ENCODE peak calls at places on chromosomes 12 and 14, in ten cellular contexts. W is stomach, P is sigmoid colon, K is tibial nerve, F is transverse colon, E is SK-N-SH, A is upper lobe of left lung, C is ovary, B is A549, Z is H1. M is an unnamed sample. For H3K9me3, the result is how much of the 10 kb centered on the place peaks cover.

GRCh38 chr12:104604070-104604994 is 147.6 kb downstream of the CHST11 start:
- DNase-seq in W (peak), B (peak), F (peak), C (peak), A (peak), P (peak), Z (no peak), E (peak), K (peak), M (peak)

GRCh38 chr12:2039034-2039433 is 13.8 kb upstream of the CACNA1C start:
- DNase-seq in C (no peak), A (no peak), E (no peak), B (no peak), W (no peak), Z (no peak), F (no peak), P (no peak), K (no peak), M (no peak)

GRCh38 chr12:6336079-6336858 is 5.6 kb downstream of the TNFRSF1A start:
- DNase-seq in C (peak), Z (peak), F (peak), W (peak), K (peak), P (peak), A (peak), E (peak), B (peak), M (peak)

GRCh38 chr14:73277376-73277775 is 40.1 kb downstream of the PAPLN start:
- DNase-seq in B (no peak), A (no peak), F (no peak), E (no peak), K (no peak), W (no peak), P (no peak), Z (no peak), C (no peak), M (no peak)

GRCh38 chr12:87813476-87814234 is 215.5 kb downstream of the C12orf50 start:
- DNase-seq in W (no peak), E (no peak), K (no peak), C (no peak), Z (no peak), F (no peak), A (no peak), P (no peak), B (peak), M (no peak)

GRCh38 chr14:100850841-100851585 is 25.1 kb downstream of the MEG3 start:
- DNase-seq in A (peak), F (peak), E (peak), K (peak), B (peak), Z (peak), P (peak), W (peak), C (peak), M (no peak)

GRCh38 chr12:8785499-8785898 is 36.9 kb upstream of the A2ML1 start:
- DNase-seq in Z (no peak), B (no peak), C (no peak), F (no peak), A (no peak), E (no peak), P (no peak), K (no peak), W (no peak), M (no peak)

GRCh38 chr14:39109893-39110715 is 4.0 kb upstream of the GEMIN2 start:
- DNase-seq in K (no peak), Z (no peak), C (no peak), P (no peak), A (no peak), B (no peak), F (no peak), W (no peak), E (no peak), M (no peak)

GRCh38 chr12:92942905-92943304 is 13.8 kb upstream of the EEA1 start:
- DNase-seq in A (no peak), F (no peak), K (no peak), Z (no peak), W (no peak), E (no peak), C (no peak), B (no peak), P (no peak), M (no peak)

GRCh38 chr14:22319526-22320352 is 269.3 kb downstream of the DAD1 start:
- DNase-seq in Z (no peak), K (peak), E (peak), W (peak), P (peak), A (peak), F (peak), B (peak), C (peak), M (no peak)

GRCh38 chr12:104273503-104273902 is 30.0 kb upstream of the EID3 start:
- DNase-seq in P (no peak), B (no peak), C (no peak), W (no peak), E (no peak), K (no peak), A (no peak), F (no peak), Z (no peak), M (no peak)

GRCh38 chr12:75936525-75937450 is 94.8 kb downstream of the PHLDA1 start:
- DNase-seq in B (no peak), Z (no peak), F (no peak), C (no peak), E (no peak), W (no peak), P (no peak), K (no peak), A (no peak), M (no peak)

GRCh38 chr12:52007982-52008510 is 1.3 kb downstream of the TAMALIN start:
- DNase-seq in P (no peak), W (no peak), B (no peak), A (no peak), F (no peak), K (no peak), E (no peak), C (no peak), Z (no peak), M (no peak)

GRCh38 chr14:22313172-22313801 is 275.7 kb downstream of the DAD1 start:
- DNase-seq in F (no peak), E (no peak), K (no peak), A (no peak), B (no peak), C (no peak), P (no peak), W (no peak), Z (no peak), M (no peak)

GRCh38 chr12:713281-713875 is 39.0 kb upstream of the WNK1 start:
- DNase-seq in W (no peak), K (no peak), F (no peak), Z (no peak), C (no peak), E (no peak), A (no peak), P (no peak), B (no peak), M (no peak)

GRCh38 chr12:93453633-93454032 is 11.9 kb upstream of the UBE2N start:
- DNase-seq in F (no peak), E (no peak), P (no peak), A (no peak), B (no peak), W (no peak), Z (no peak), C (no peak), K (no peak), M (no peak)

GRCh38 chr14:75126121-75126544 is 715 bp downstream of the NEK9 start:
- DNase-seq in C (no peak), Z (no peak), A (no peak), B (peak), W (no peak), F (no peak), E (peak), K (no peak), P (no peak), M (no peak)

GRCh38 chr14:75121559-75121958 is 5.3 kb downstream of the NEK9 start:
- DNase-seq in W (no peak), F (no peak), B (no peak), P (no peak), A (no peak), K (no peak), E (no peak), C (no peak), Z (no peak), M (no peak)

GRCh38 chr14:75126679-75127473 is at the start of gene NEK9:
- DNase-seq in C (peak), B (peak), P (peak), W (peak), A (peak), F (peak), Z (peak), E (peak), K (peak), M (peak)

GRCh38 chr14:75125617-75126016 is 1.2 kb downstream of the NEK9 start:
- DNase-seq in E (peak), Z (no peak), C (no peak), F (no peak), B (no peak), A (no peak), K (no peak), P (no peak), W (no peak), M (no peak)

DNA sequence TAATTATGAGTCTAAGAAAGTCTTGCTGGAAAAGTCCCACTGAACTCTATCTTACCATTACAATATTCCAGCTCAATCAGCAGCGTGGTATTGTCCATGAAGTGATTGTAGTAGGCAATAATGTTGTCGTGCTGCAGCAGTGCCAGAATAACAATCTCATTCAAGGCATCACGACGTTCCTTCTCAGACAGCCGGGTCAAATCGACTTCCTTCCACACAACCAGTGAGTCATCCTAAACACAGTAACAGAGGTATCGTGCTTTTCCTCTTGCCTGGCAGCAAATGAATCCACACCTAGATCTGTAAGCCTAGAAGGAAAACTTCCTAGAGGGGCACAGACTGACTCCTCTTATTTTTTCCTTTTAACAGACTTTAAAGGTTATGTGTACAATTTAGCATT is 2.9 kb downstream of the NEK9 start:
- DNase-seq in A (peak), C (no peak), P (no peak), F (peak), W (no peak), E (peak), B (peak), K (no peak), Z (no peak), M (no peak)
- TF ChIP-seq EP300 in A (no peak), C (no peak), P (no peak), F (no peak), W (no peak), E (no peak), B (no peak), K (no peak), Z (no peak), M (no peak)

GRCh38 chr12:34361721-34362316 is 339.5 kb downstream of the ALG10 start:
- DNase-seq in W (no peak), E (no peak), C (no peak), F (no peak), P (no peak), K (no peak), Z (no peak), A (no peak), B (no peak), M (no peak)
- H3K9me3 ChIP-seq in W (under half), E (under half), C (under half), F (under half), P (under half), K (half or more), Z (half or more), A (under half), B (under half), M (under half)

GRCh38 chr12:28827841-28828240 is 321.2 kb upstream of the FAR2 start:
- DNase-seq in A (no peak), W (no peak), F (no peak), B (no peak), K (no peak), Z (no peak), C (no peak), P (no peak), E (no peak), M (no peak)

GRCh38 chr12:28824849-28825248 is 324.2 kb upstream of the FAR2 start:
- DNase-seq in E (no peak), A (no peak), P (no peak), F (no peak), Z (no peak), B (no peak), K (no peak), C (no peak), W (no peak), M (no peak)

DNA sequence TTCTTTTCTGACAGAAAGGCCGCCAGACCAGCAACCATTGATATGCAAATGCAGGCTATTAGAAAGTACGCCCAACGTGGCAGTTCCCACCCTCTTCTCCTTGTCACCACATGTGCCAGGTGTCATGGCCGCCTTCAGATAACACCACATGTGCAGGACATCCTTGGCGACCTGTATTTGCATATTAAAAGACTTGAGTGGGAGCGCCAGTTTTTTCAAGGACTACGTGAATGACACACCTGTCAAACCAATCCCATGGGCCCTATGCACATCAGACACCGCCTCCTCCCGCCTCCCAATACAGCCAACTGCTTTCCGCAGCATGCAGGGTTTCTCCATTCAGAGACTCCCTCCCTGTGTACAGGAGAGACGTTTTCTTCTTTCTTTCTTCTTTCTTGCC is 318.6 kb upstream of the FAR2 start:
- DNase-seq in B (no peak), F (no peak), A (no peak), C (no peak), K (no peak), Z (no peak), W (no peak), E (no peak), P (no peak), M (no peak)
- TF ChIP-seq EP300 in B (no peak), F (no peak), A (no peak), C (no peak), K (no peak), Z (no peak), W (no peak), E (no peak), P (no peak), M (no peak)

GRCh38 chr12:34390171-34390841 is 368.0 kb downstream of the ALG10 start:
- DNase-seq in C (no peak), W (no peak), P (peak), B (no peak), K (no peak), F (no peak), E (no peak), A (no peak), Z (no peak), M (peak)
- H3K9me3 ChIP-seq in C (under half), W (under half), P (under half), B (under half), K (half or more), F (under half), E (under half), A (under half), Z (half or more), M (under half)

GRCh38 chr14:96532632-96533031 is 30.4 kb downstream of the PAPOLA start:
- DNase-seq in W (no peak), A (no peak), K (no peak), B (no peak), F (no peak), P (no peak), Z (no peak), E (no peak), C (no peak), M (no peak)
- TF ChIP-seq EP300 in W (no peak), A (no peak), K (no peak), B (no peak), F (no peak), P (no peak), Z (no peak), E (no peak), C (no peak), M (no peak)

DNA sequence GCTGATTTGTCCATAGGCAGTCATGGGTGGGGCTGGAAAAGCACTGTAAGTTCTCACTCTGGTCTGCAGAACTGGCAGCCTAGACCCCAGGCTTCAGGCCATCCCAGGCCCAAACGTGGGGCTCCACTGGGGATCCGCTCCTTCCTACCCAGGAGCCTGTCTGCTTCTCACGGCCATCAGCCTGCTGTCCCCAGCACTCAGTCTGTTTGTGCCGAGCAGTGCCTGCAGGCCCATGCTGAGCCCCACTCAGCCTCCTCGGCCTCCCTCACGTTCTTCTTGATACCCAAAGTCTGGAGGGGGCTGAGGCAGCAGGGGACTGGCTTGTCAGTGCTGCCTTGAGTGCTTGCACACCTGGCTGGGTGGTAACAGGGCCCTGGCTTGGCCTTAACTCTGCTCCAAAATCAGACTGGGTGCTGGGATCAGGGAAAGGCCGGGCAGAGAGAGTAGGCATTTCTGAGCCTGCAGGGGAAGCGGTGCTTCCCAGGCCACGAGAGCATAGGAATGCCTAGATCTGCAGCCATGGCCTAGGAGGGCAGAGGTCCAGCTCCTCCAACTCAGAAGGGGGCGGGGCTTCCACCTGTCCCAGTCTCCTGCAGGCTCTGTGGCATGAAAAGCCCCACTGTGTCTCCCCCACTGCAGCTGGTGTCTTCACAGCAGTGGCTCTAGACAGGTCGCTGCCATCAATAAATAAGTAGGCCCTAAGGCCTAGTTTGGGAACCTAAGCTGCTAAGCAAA is 772.4 kb upstream of the FBXO33 start:
- DNase-seq in Z (no peak), F (no peak), P (no peak), B (no peak), K (no peak), W (no peak), A (no peak), C (no peak), E (no peak), M (no peak)
- H3K9me3 ChIP-seq in Z (under half), F (under half), P (under half), B (under half), K (under half), W (under half), A (under half), C (under half), E (under half), M (under half)

M was measured in suprapubic skin.